ENCODE peak calls at places on chromosomes 6 and 20, in four cellular contexts. W is neural crest cell, L is NCI-H1105, Y is OCI-M1. E is an unnamed sample.

GRCh38 chr6:47261191-47261590 is 48.5 kb downstream of the TNFRSF21 start:
- DNase-seq in W (no peak), L (no peak), Y (no peak), E (no peak)

GRCh38 chr6:34418367-34418766 is 7.5 kb downstream of the RPS10 start:
- DNase-seq in W (no peak), L (no peak), Y (no peak), E (no peak)

GRCh38 chr6:141451176-141451507 is 681.6 kb upstream of the GJE1 start:
- DNase-seq in W (no peak), L (no peak), Y (no peak), E (no peak)

GRCh38 chr6:42354707-42355106 is 97.0 kb downstream of the TRERF1 start:
- DNase-seq in W (no peak), L (no peak), Y (no peak), E (no peak)

GRCh38 chr20:57399587-57400261 is 8.5 kb downstream of the RBM38 start:
- DNase-seq in W (no peak), L (no peak), Y (no peak), E (no peak)

GRCh38 chr6:17585766-17586502 is 14.2 kb upstream of the FAM8A1 start:
- DNase-seq in W (no peak), L (no peak), Y (peak; percentile 46), E (no peak)

GRCh38 chr20:53582574-53583351 is 10.9 kb downstream of the ZNF217 start:
- DNase-seq in W (no peak), L (no peak), Y (no peak), E (no peak)

GRCh38 chr20:22682381-22682780 is 98.0 kb upstream of the FOXA2 start:
- DNase-seq in W (no peak), L (no peak), Y (no peak), E (no peak)

GRCh38 chr20:46826343-46826984 is 68.2 kb upstream of the EYA2 start:
- DNase-seq in W (no peak), L (no peak), Y (no peak), E (no peak)

GRCh38 chr20:50959543-50960126 is 1.0 kb downstream of the MOCS3 start:
- DNase-seq in W (no peak), L (no peak), Y (no peak), E (peak; percentile 20)

GRCh38 chr6:82205793-82206425 is 41.6 kb downstream of the IBTK start:
- DNase-seq in W (no peak), L (no peak), Y (peak; percentile 96), E (no peak)

GRCh38 chr6:42889815-42890214 is 10.4 kb downstream of the RPL7L1 start:
- DNase-seq in W (no peak), L (no peak), Y (no peak), E (no peak)

GRCh38 chr6:91127752-91128151 is 540.9 kb upstream of the MAP3K7 start:
- DNase-seq in W (no peak), L (no peak), Y (no peak), E (no peak)

GRCh38 chr6:169168706-169169105 is 84.9 kb downstream of the THBS2 start:
- DNase-seq in W (no peak), L (no peak), Y (no peak), E (no peak)

GRCh38 chr6:4861564-4861963 is 85.4 kb downstream of the CDYL start:
- DNase-seq in W (no peak), L (no peak), Y (peak; percentile 22), E (no peak)

GRCh38 chr6:20069130-20069529 is 143.1 kb downstream of the MBOAT1 start:
- DNase-seq in W (no peak), L (peak; percentile 87), Y (peak; percentile 64), E (no peak)

GRCh38 chr6:163335671-163336545 is 78.6 kb upstream of the QKI start:
- DNase-seq in W (no peak), L (no peak), Y (no peak), E (peak; percentile 36)

GRCh38 chr20:4568560-4568959 is 153.1 kb upstream of the PRND start:
- DNase-seq in W (no peak), L (no peak), Y (no peak), E (no peak)